ENCODE peak calls at places on chromosome 11, in five cellular contexts. E, N, J, S and Q are unnamed samples.

GRCh38 chr11:34182921-34183685 is 77.7 kb downstream of the NAT10 start:
- DNase-seq in S (no peak), N (no peak), E (no peak), J (no peak), Q (no peak)

GRCh38 chr11:67631853-67632174 is 2.1 kb upstream of the NUDT8 start:
- DNase-seq in J (no peak), E (no peak), N (no peak), S (no peak), Q (no peak)

GRCh38 chr11:29019960-29020683 is 911.9 kb downstream of the METTL15 start:
- DNase-seq in E (peak), N (peak), J (peak), S (no peak), Q (no peak)

GRCh38 chr11:46437106-46437689 is 45.6 kb upstream of the CHRM4 start:
- DNase-seq in S (no peak), E (no peak), J (no peak), N (no peak), Q (no peak)

GRCh38 chr11:60753309-60753708 is 3.4 kb upstream of the MS4A15 start:
- DNase-seq in E (no peak), S (no peak), J (no peak), N (no peak), Q (no peak)

GRCh38 chr11:102476812-102477211 is 24.2 kb upstream of the TMEM123 start:
- DNase-seq in S (no peak), E (no peak), J (peak), N (peak), Q (no peak)

GRCh38 chr11:5690736-5691135 is 1.1 kb downstream of the TRIM22 start:
- DNase-seq in S (no peak), J (no peak), N (no peak), E (no peak), Q (no peak)

GRCh38 chr11:68163691-68164090 is 42.5 kb upstream of the CHKA start:
- DNase-seq in J (no peak), E (no peak), S (no peak), N (no peak), Q (no peak)